ENCODE peak calls at places on chromosome 17, in eight cellular contexts. T is MM.1S; E is neuronal stem cell; K is NT2/D1; V is effector memory CD4-positive, alpha-beta T cell; I is aorta; J is thoracic aorta; R is tibial nerve. D is an unnamed sample. For H3K27me3, the result is how much of the 10 kb centered on the place peaks cover.

GRCh38 chr17:35708149-35708548 is 23.3 kb upstream of the RASL10B start:
- DNase-seq in T (peak), E (no peak), K (no peak), V (no peak), I (no peak), J (no peak), R (no peak), D (no peak)

GRCh38 chr17:64259922-64260321 is 3.1 kb downstream of the TEX2 start:
- DNase-seq in T (no peak), E (no peak), K (no peak), V (no peak), I (no peak), J (no peak), R (no peak), D (no peak)

GRCh38 chr17:82881900-82882714 is 42.3 kb upstream of the ZNF750 start:
- DNase-seq in T (no peak), E (no peak), K (no peak), V (no peak), I (no peak), J (no peak), R (peak), D (no peak)

GRCh38 chr17:76246080-76247066 is 6.1 kb upstream of the RNF157 start:
- DNase-seq in T (peak), E (no peak), K (no peak), V (no peak), I (peak), J (no peak), R (no peak), D (no peak)

GRCh38 chr17:37671813-37672544 is 28.7 kb upstream of the DDX52 start:
- DNase-seq in T (no peak), E (no peak), K (no peak), V (no peak), I (no peak), J (no peak), R (no peak), D (no peak)

GRCh38 chr17:14866266-14866665 is 398.9 kb downstream of the PMP22 start:
- DNase-seq in T (no peak), E (no peak), K (no peak), V (no peak), I (no peak), J (no peak), R (no peak), D (no peak)

GRCh38 chr17:27921077-27921476 is 27.9 kb upstream of the LYRM9 start:
- DNase-seq in T (no peak), E (no peak), K (no peak), V (no peak), I (no peak), J (no peak), R (no peak), D (no peak)

GRCh38 chr17:59707971-59708425 is 544 bp downstream of the VMP1 start:
- DNase-seq in T (no peak), E (peak), K (no peak), V (no peak), I (no peak), J (no peak), R (no peak), D (no peak)

GRCh38 chr17:77842148-77842905 is 116.2 kb upstream of the TNRC6C start:
- DNase-seq in T (no peak), E (no peak), K (no peak), V (no peak), I (peak), J (no peak), R (no peak), D (peak)

GRCh38 chr17:56087199-56087598 is 66.1 kb upstream of the ANKFN1 start:
- DNase-seq in T (peak), E (no peak), K (no peak), V (no peak), I (no peak), J (no peak), R (no peak), D (no peak)

GRCh38 chr17:2173005-2173404 is 118.1 kb downstream of the HIC1 start:
- DNase-seq in T (no peak), E (no peak), K (no peak), V (no peak), I (no peak), J (no peak), R (no peak), D (no peak)

GRCh38 chr17:6274310-6274709 is 160.6 kb downstream of the AIPL1 start:
- DNase-seq in T (no peak), E (no peak), K (no peak), V (no peak), I (no peak), J (no peak), R (no peak), D (no peak)

GRCh38 chr17:63675607-63676539 is 24.1 kb downstream of the LIMD2 start:
- DNase-seq in T (no peak), E (no peak), K (no peak), V (no peak), I (peak), J (peak), R (peak), D (no peak)

GRCh38 chr17:83064732-83065659 is 14.4 kb upstream of the METRNL start:
- DNase-seq in T (no peak), E (no peak), K (no peak), V (no peak), I (peak), J (no peak), R (peak), D (peak)

GRCh38 chr17:67759355-67760171 is 41.8 kb downstream of the NOL11 start:
- DNase-seq in T (peak), E (no peak), K (no peak), V (no peak), I (peak), J (no peak), R (no peak), D (no peak)

GRCh38 chr17:68170246-68170645 is 77.6 kb upstream of the AMZ2 start:
- DNase-seq in T (no peak), E (no peak), K (no peak), V (no peak), I (no peak), J (no peak), R (no peak), D (no peak)

GRCh38 chr17:64343833-64344637 is 46.6 kb downstream of the PECAM1 start:
- DNase-seq in T (peak), E (peak), K (no peak), V (no peak), I (peak), J (no peak), R (no peak), D (no peak)

GRCh38 chr17:8892338-8892690 is 24.8 kb upstream of the PIK3R6 start:
- DNase-seq in T (peak), E (no peak), K (no peak), V (no peak), I (no peak), J (no peak), R (no peak), D (no peak)

GRCh38 chr17:78179372-78179771 is 7.5 kb downstream of the TK1 start:
- DNase-seq in T (no peak), E (no peak), K (no peak), V (no peak), I (peak), J (peak), R (no peak), D (no peak)

GRCh38 chr17:4033751-4034251 is 69.6 kb upstream of the ATP2A3 start:
- DNase-seq in T (no peak), E (no peak), K (no peak), V (no peak), I (no peak), J (no peak), R (no peak), D (no peak)

GRCh38 chr17:17156107-17156506 is 50.0 kb downstream of the PLD6 start:
- DNase-seq in T (no peak), E (no peak), K (no peak), V (no peak), I (no peak), J (no peak), R (no peak), D (no peak)

GRCh38 chr17:41549596-41550039 is 21.5 kb upstream of the KRT19 start:
- DNase-seq in T (no peak), E (no peak), K (no peak), V (no peak), I (peak), J (no peak), R (no peak), D (no peak)

GRCh38 chr17:45226620-45227019 is 4.9 kb downstream of the FMNL1 start:
- DNase-seq in T (peak), E (no peak), K (no peak), V (no peak), I (no peak), J (no peak), R (no peak), D (no peak)
- H3K27me3 ChIP-seq in T (under half), E (under half), K (under half), V (under half), I (under half), J (under half), R (under half), D (under half)

GRCh38 chr17:81052199-81052997 is 17.4 kb downstream of the BAIAP2 start:
- DNase-seq in T (no peak), E (no peak), K (no peak), V (no peak), I (no peak), J (no peak), R (no peak), D (no peak)

GRCh38 chr17:81050645-81051625 is 16.0 kb downstream of the BAIAP2 start:
- DNase-seq in T (no peak), E (no peak), K (no peak), V (no peak), I (no peak), J (no peak), R (no peak), D (no peak)

GRCh38 chr17:81049372-81049911 is 14.5 kb downstream of the BAIAP2 start:
- DNase-seq in T (no peak), E (no peak), K (no peak), V (no peak), I (no peak), J (no peak), R (no peak), D (no peak)

GRCh38 chr17:81048827-81049371 is 13.9 kb downstream of the BAIAP2 start:
- DNase-seq in T (no peak), E (no peak), K (no peak), V (no peak), I (no peak), J (no peak), R (no peak), D (no peak)

GRCh38 chr17:81049973-81050551 is 15.1 kb downstream of the BAIAP2 start:
- DNase-seq in T (no peak), E (no peak), K (no peak), V (no peak), I (no peak), J (no peak), R (no peak), D (peak)
- H3K27me3 ChIP-seq in T (half or more), E (under half), K (under half), V (under half), I (under half), J (under half), R (under half), D (under half)

GRCh38 chr17:48554412-48555090 is 9.6 kb upstream of the HOXB2 start:
- DNase-seq in T (no peak), E (no peak), K (no peak), V (no peak), I (no peak), J (no peak), R (no peak), D (no peak)

GRCh38 chr17:48553837-48554236 is 8.9 kb upstream of the HOXB2 start:
- DNase-seq in T (no peak), E (no peak), K (no peak), V (no peak), I (no peak), J (no peak), R (no peak), D (no peak)

GRCh38 chr17:48555616-48556533 is 11.0 kb upstream of the HOXB2 start:
- DNase-seq in T (no peak), E (no peak), K (no peak), V (no peak), I (no peak), J (no peak), R (no peak), D (no peak)

GRCh38 chr17:48556534-48557401 is 11.9 kb upstream of the HOXB2 start:
- DNase-seq in T (no peak), E (no peak), K (no peak), V (no peak), I (no peak), J (no peak), R (no peak), D (no peak)

GRCh38 chr17:48555183-48555615 is 10.3 kb upstream of the HOXB2 start:
- DNase-seq in T (no peak), E (no peak), K (no peak), V (no peak), I (no peak), J (no peak), R (no peak), D (no peak)
- H3K27me3 ChIP-seq in T (under half), E (half or more), K (half or more), V (under half), I (under half), J (under half), R (under half), D (under half)

DNA sequence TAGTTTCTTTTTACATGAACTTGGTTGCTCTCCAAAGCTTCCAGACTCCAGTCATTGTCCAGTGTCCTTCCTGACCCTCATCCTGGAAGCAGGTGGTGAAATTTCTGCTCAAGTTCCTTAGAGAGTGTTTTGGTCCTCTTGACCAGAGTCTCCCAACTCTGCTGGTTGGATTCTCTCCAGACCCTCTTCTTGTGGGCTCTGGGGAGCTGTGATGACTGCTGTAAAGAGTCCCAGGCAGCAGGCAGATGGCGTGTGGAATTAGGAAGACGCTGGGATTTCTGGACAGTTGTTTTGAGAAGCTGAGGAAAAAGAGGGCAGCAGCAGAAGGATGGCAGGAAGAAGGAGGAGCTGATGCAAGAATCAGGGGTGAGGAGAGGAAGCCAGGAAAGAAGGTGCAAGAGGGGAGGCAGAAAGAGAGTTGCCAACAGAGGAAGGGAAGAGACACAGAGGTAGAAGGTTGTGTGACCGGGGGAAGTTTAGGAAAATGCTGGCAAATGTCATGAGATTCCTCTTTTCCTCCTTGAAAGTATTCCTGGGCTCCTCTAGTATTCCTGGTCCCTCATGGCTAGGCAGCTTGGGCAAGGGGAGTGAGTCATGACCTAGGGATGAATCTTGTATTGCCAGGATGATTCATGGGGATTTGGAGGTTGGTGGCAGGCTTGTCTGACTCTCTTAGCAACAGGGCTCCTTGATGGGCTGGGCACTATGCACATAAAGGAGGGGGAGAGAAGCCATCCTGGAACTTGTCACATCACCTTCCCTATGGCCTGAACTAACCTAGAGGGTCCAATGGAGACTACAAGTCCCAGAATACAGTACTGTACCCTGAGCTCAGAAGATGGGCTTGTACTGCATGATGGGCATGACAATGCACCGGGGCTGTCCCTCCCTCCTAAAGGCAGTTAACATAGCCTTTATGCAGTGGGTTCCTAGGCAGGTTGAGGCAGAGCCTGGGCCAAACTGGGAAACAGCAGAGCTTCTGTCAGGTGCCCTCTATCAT is 1.9 kb upstream of the SEZ6 start:
- DNase-seq in T (no peak), E (no peak), K (no peak), V (no peak), I (no peak), J (no peak), R (no peak), D (no peak)
- H3K27me3 ChIP-seq in T (half or more), E (under half), K (under half), V (under half), I (under half), J (under half), R (under half), D (under half)

GRCh38 chr17:79226037-79226436 is 151.4 kb downstream of the ENGASE start:
- DNase-seq in T (no peak), E (no peak), K (no peak), V (no peak), I (no peak), J (no peak), R (no peak), D (no peak)

GRCh38 chr17:79223953-79224352 is 149.3 kb downstream of the ENGASE start:
- DNase-seq in T (no peak), E (no peak), K (no peak), V (no peak), I (no peak), J (no peak), R (no peak), D (no peak)

GRCh38 chr17:79223471-79223870 is 148.8 kb downstream of the ENGASE start:
- DNase-seq in T (no peak), E (no peak), K (no peak), V (no peak), I (no peak), J (no peak), R (no peak), D (no peak)

GRCh38 chr17:79224476-79224875 is 149.9 kb downstream of the ENGASE start:
- DNase-seq in T (no peak), E (no peak), K (no peak), V (no peak), I (no peak), J (no peak), R (no peak), D (no peak)

DNA sequence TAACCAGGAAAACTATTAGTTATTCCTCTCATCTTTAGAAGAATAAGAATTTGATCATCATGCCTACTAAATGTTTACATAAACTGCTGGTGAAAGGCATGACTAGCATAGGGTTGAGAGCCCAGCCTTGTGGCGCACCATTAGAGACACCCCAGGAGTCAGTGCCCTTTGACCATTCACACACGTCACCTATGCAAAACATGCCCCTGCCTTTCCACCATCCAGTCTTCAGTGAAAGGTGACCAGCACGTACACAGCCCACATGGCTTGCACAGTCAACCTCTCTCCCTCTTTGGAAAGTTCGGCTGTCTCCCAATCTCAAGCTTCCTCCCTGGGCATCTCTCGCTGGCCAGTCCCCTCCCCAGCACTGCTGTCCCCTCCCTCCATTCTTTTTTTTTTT is 150.3 kb downstream of the ENGASE start:
- DNase-seq in T (no peak), E (no peak), K (no peak), V (no peak), I (no peak), J (no peak), R (no peak), D (no peak)
- H3K27me3 ChIP-seq in T (half or more), E (under half), K (under half), V (under half), I (under half), J (under half), R (under half), D (under half)

GRCh38 chr17:57767561-57767960 is 22.5 kb upstream of the CCDC182 start:
- DNase-seq in T (no peak), E (no peak), K (no peak), V (no peak), I (no peak), J (no peak), R (no peak), D (no peak)

GRCh38 chr17:57774872-57775271 is 29.8 kb upstream of the CCDC182 start:
- DNase-seq in T (no peak), E (no peak), K (no peak), V (no peak), I (no peak), J (no peak), R (no peak), D (no peak)

GRCh38 chr17:57772774-57773173 is 27.7 kb upstream of the CCDC182 start:
- DNase-seq in T (no peak), E (no peak), K (no peak), V (no peak), I (peak), J (no peak), R (no peak), D (no peak)

GRCh38 chr17:57776366-57776765 is 31.3 kb upstream of the CCDC182 start:
- DNase-seq in T (no peak), E (no peak), K (no peak), V (no peak), I (no peak), J (no peak), R (no peak), D (no peak)

DNA sequence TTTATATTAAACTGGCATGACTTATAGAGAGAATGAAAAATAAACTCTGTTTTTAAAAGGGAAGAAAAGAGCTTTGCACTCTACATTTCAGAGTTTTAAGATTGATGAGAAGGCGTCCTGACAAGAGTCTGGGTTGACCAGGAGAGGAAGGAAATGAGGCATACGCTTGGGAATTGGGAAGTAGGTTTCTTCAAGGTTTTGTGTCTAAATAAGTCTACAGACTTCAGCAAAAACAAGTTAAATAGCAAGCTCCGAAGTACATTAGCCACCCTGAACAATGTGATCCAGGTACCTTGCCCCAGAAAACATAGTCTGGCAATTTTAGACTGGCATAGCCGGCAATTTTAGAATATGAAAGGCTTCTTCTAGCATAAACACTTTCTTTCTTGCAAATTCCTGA is 28.5 kb upstream of the CCDC182 start:
- DNase-seq in T (no peak), E (no peak), K (no peak), V (no peak), I (no peak), J (no peak), R (no peak), D (no peak)
- H3K27me3 ChIP-seq in T (under half), E (under half), K (under half), V (under half), I (under half), J (under half), R (under half), D (under half)

DNA sequence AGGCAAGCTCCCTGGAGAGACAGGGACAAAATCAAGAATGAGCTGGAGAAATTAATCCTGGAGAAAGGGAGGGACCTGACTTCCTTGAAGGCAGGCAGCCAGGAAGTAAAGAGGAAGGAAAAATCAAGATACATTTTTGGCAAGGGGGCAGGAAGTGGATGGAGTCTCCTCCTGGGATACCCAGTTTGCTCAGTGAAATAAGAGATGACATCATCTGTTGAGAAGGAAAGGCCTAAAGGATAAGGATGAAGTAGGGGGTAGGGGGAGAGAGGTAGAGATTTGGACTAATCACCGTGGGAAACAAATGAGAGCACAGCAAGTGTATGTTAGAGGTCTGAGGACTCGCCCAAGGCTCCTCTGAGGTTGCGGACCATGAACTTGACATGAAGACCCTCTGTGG is 179.2 kb downstream of the SLC39A11 start:
- DNase-seq in T (no peak), E (no peak), K (no peak), V (no peak), I (no peak), J (no peak), R (no peak), D (no peak)
- H3K27me3 ChIP-seq in T (under half), E (under half), K (under half), V (under half), I (under half), J (under half), R (under half), D (under half)

DNA sequence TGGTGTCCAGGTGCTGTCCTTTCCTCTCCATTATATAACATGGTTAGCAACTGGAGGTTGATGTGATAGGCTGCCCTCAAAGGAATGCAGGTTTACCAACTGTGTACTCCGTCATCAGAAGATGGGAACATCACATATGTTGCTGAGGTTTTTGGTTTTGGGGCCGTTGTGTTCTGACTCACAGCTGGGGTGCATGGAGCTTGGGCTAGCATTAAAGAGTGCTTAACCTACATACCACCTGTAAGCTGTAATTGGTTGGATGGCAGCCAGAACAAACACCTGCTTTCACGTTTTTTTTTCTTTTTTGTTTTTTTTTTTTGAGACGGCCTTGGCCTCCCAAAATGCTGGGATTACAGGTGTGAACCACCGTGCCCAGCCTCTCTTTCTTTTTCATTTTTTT is 20.9 kb downstream of the TMEM11 start:
- DNase-seq in T (peak), E (no peak), K (no peak), V (no peak), I (no peak), J (no peak), R (no peak), D (no peak)
- H3K27me3 ChIP-seq in T (under half), E (under half), K (under half), V (under half), I (under half), J (under half), R (under half), D (under half)

D was measured in RWPE2.